ENCODE peak calls at places on chromosomes 12 and 14, in ten cellular contexts. R is tibial nerve; C is HAP-1; D is brain microvascular endothelial cell; N is upper lobe of left lung; P is Caco-2; M is IMR-90; K is stomach; B is CD8-positive, alpha-beta memory T cell; X is adrenal gland. V is an unnamed sample.
A peak's percentile ranks its signal among the peaks of the same experiment; 100 is the strongest.

GRCh38 chr12:79911889-79912656 is 22.8 kb downstream of the PPP1R12A start:
- DNase-seq in R (no peak), C (no peak), D (peak; percentile 27), N (no peak), P (no peak), M (peak; percentile 59), K (no peak), B (no peak), X (no peak), V (no peak)

GRCh38 chr12:111673503-111673902 is 12.3 kb downstream of the BRAP start:
- DNase-seq in R (no peak), C (peak; percentile 12), D (peak; percentile 25), N (no peak), P (peak; percentile 15), M (peak; percentile 31), K (no peak), B (no peak), X (no peak), V (no peak)

GRCh38 chr14:100065942-100066574 is 836 bp downstream of the EVL start:
- DNase-seq in R (no peak), C (no peak), D (no peak), N (peak; percentile 51), P (no peak), M (no peak), K (peak; percentile 41), B (peak; percentile 87), X (no peak), V (no peak)

GRCh38 chr14:34420547-34421150 is 41.4 kb downstream of the SPTSSA start:
- DNase-seq in R (no peak), C (no peak), D (no peak), N (no peak), P (no peak), M (no peak), K (no peak), B (no peak), X (no peak), V (no peak)

GRCh38 chr14:22994762-22995275 is 12.5 kb upstream of the AJUBA start:
- DNase-seq in R (peak; percentile 44), C (peak; percentile 64), D (no peak), N (peak; percentile 78), P (peak; percentile 56), M (peak; percentile 48), K (no peak), B (peak; percentile 39), X (peak; percentile 62), V (no peak)

GRCh38 chr12:3698218-3698974 is 54.5 kb downstream of the CRACR2A start:
- DNase-seq in R (no peak), C (peak; percentile 59), D (peak; percentile 93), N (no peak), P (no peak), M (peak; percentile 95), K (no peak), B (no peak), X (no peak), V (peak; percentile 89)

GRCh38 chr12:3962661-3963483 is 89.7 kb upstream of the PARP11 start:
- DNase-seq in R (no peak), C (no peak), D (no peak), N (no peak), P (peak; percentile 48), M (no peak), K (no peak), B (peak; percentile 90), X (no peak), V (no peak)

GRCh38 chr12:42588981-42589464 is 523 bp downstream of the PRICKLE1 start:
- DNase-seq in R (no peak), C (peak; percentile 82), D (peak; percentile 22), N (peak; percentile 31), P (peak; percentile 66), M (peak; percentile 38), K (no peak), B (no peak), X (no peak), V (no peak)

GRCh38 chr12:121036810-121037326 is 2.2 kb downstream of the OASL start:
- DNase-seq in R (no peak), C (no peak), D (peak; percentile 61), N (no peak), P (no peak), M (peak; percentile 69), K (no peak), B (no peak), X (no peak), V (no peak)

GRCh38 chr12:46915082-46915481 is 89.3 kb upstream of the SLC38A4 start:
- DNase-seq in R (peak; percentile 29), C (no peak), D (peak; percentile 83), N (peak; percentile 25), P (no peak), M (peak; percentile 90), K (no peak), B (no peak), X (peak; percentile 71), V (peak; percentile 91)

GRCh38 chr12:58416211-58416610 is 474.8 kb downstream of the ATP23 start:
- DNase-seq in R (no peak), C (no peak), D (peak; percentile 81), N (no peak), P (no peak), M (peak; percentile 88), K (no peak), B (no peak), X (no peak), V (peak; percentile 75)

GRCh38 chr14:22532345-22533056 is 56.5 kb downstream of the DAD1 start:
- DNase-seq in R (no peak), C (no peak), D (peak; percentile 22), N (no peak), P (no peak), M (peak; percentile 49), K (no peak), B (no peak), X (no peak), V (peak; percentile 35)

GRCh38 chr14:84749191-84749945 is 780.6 kb upstream of the FLRT2 start:
- DNase-seq in R (no peak), C (no peak), D (no peak), N (no peak), P (no peak), M (no peak), K (no peak), B (no peak), X (no peak), V (no peak)

GRCh38 chr12:13982010-13982409 is 608 bp upstream of the GRIN2B start:
- DNase-seq in R (no peak), C (peak; percentile 41), D (no peak), N (no peak), P (peak; percentile 92), M (no peak), K (no peak), B (no peak), X (no peak), V (no peak)

GRCh38 chr12:107275530-107275929 is 182.2 kb upstream of the CRY1 start:
- DNase-seq in R (no peak), C (no peak), D (no peak), N (no peak), P (no peak), M (no peak), K (no peak), B (no peak), X (no peak), V (no peak)

GRCh38 chr14:69921052-69921451 is 41.8 kb downstream of the SMOC1 start:
- DNase-seq in R (no peak), C (no peak), D (peak; percentile 78), N (no peak), P (no peak), M (peak; percentile 92), K (no peak), B (no peak), X (peak; percentile 59), V (no peak)

GRCh38 chr14:36580141-36580855 is 2.1 kb downstream of the NKX2-8 start:
- DNase-seq in R (no peak), C (no peak), D (no peak), N (no peak), P (no peak), M (no peak), K (no peak), B (no peak), X (no peak), V (no peak)
- H3K27me3 ChIP-seq in R (peaks cover 84% of the 10 kb centered on the region), C (no peaks in the 10 kb centered on the region), D (peaks cover 69% of the 10 kb centered on the region), N (peaks cover 31% of the 10 kb centered on the region), P (peaks cover 2% of the 10 kb centered on the region), M (peaks cover 73% of the 10 kb centered on the region), K (peaks cover 100% of the 10 kb centered on the region), B (peaks cover 7% of the 10 kb centered on the region), X (peaks cover 75% of the 10 kb centered on the region), V (peaks cover 43% of the 10 kb centered on the region)

GRCh38 chr12:8064131-8064530 is 2.0 kb downstream of the C3AR1 start:
- DNase-seq in R (no peak), C (no peak), D (no peak), N (no peak), P (no peak), M (no peak), K (no peak), B (no peak), X (no peak), V (no peak)

DNA sequence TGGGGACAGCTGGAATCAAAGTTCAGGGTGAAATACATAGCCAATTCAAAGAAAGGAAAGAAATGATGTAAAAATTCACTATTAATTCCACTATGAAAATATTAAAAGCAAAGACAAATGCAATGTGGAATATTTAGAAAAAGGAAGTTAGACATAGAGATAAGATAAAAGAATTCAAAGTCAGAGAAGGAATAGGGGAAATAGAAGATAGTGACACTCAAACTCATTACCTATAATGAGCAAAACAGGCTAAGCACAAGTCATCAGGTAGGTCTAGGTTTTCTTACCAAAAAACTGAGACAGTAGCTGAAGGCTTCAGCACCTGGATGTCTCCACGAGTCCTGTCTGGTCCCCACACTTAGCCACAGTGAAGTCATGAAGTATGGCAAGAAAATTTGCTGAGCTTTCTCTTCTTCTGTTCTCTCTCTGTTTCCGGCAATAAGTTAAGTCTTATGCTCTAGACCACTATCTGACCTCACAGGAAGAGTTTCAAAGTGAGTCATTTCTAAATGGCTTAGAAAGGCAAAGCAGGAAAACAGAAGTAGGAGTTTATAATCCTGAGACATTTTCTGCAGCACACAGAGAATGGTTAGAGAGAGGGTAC is at the start of gene C3AR1:
- DNase-seq in R (peak; percentile 44), C (no peak), D (peak; percentile 53), N (no peak), P (no peak), M (peak; percentile 79), K (no peak), B (peak; percentile 74), X (no peak), V (no peak)
- H3K4me3 ChIP-seq in R (no peak within 1 kb of the TSS), C (no peak within 1 kb of the TSS), D (peak within 1 kb of the TSS; percentile 30), N (peak within 1 kb of the TSS; percentile 37), P (no peak within 1 kb of the TSS), M (no peak within 1 kb of the TSS), K (peak within 1 kb of the TSS; percentile 24), B (peak within 1 kb of the TSS; percentile 24), X (no peak within 1 kb of the TSS), V (no peak within 1 kb of the TSS)

DNA sequence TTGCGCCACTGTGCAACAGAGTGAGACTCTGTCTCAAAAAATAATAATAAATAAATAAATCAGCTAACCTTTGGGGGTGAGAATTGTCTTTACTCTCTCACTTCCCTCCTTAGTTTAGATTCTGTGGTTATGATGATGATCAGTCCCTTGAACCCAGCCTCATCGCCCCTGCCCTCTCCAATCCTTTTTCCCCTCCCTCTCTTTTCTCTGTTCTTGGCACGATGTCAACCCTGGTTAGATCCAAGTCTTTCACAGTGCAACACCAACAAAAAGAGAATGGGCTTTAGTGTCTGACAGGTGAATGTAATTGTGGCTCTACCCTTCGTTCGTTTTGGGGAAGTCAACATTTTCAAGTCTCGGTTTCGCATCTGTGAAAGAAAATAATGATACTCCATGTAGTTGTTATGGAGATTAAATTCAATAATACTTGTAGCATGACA is 59.0 kb downstream of the NTN4 start:
- DNase-seq in R (no peak), C (no peak), D (no peak), N (no peak), P (no peak), M (no peak), K (no peak), B (no peak), X (no peak), V (no peak)
- H3K27me3 ChIP-seq in R (no peaks in the 10 kb centered on the region), C (no peaks in the 10 kb centered on the region), D (no peaks in the 10 kb centered on the region), N (no peaks in the 10 kb centered on the region), P (no peaks in the 10 kb centered on the region), M (no peaks in the 10 kb centered on the region), K (no peaks in the 10 kb centered on the region), B (no peaks in the 10 kb centered on the region), X (no peaks in the 10 kb centered on the region), V (no peaks in the 10 kb centered on the region)

GRCh38 chr14:93319494-93319893 is 13.3 kb downstream of the BTBD7 start:
- DNase-seq in R (no peak), C (no peak), D (no peak), N (no peak), P (no peak), M (no peak), K (no peak), B (no peak), X (no peak), V (no peak)
- H3K4me3 ChIP-seq in R (no peak overlapping the region), C (no peak overlapping the region), D (no peak overlapping the region), N (no peak overlapping the region), P (no peak overlapping the region), M (no peak overlapping the region), K (no peak overlapping the region), B (no peak overlapping the region), X (no peak overlapping the region), V (no peak overlapping the region)

V was measured in BJ.